ENCODE peak calls at places on chromosomes 3 and 15, in four cellular contexts. A is neural progenitor cell, R is fibroblast of lung, T is endothelial cell of umbilical vein. X is an unnamed sample. For H3K4me1 and H3K27me3, the result is how much of the 10 kb centered on the place peaks cover.

GRCh38 chr3:31562525-31562924 is 29.8 kb downstream of the STT3B start:
- DNase-seq in A (peak), R (no peak), T (no peak), X (peak)

GRCh38 chr3:161939919-161940693 is 443.5 kb downstream of the OTOL1 start:
- DNase-seq in A (peak), R (no peak), T (no peak), X (no peak)

GRCh38 chr3:9080165-9080564 is 116.9 kb upstream of the RAD18 start:
- DNase-seq in A (no peak), R (no peak), T (no peak), X (no peak)

GRCh38 chr3:151827816-151828215 is 13.9 kb downstream of the AADAC start:
- DNase-seq in A (no peak), R (no peak), T (no peak), X (no peak)

GRCh38 chr15:42593143-42593542 is 17.7 kb downstream of the STARD9 start:
- DNase-seq in A (no peak), R (no peak), T (no peak), X (no peak)

GRCh38 chr3:167653750-167654149 is at the start of gene WDR49:
- DNase-seq in A (peak), R (peak), T (peak), X (no peak)

GRCh38 chr3:57151021-57151449 is 14.1 kb downstream of the IL17RD start:
- DNase-seq in A (no peak), R (peak), T (peak), X (no peak)

GRCh38 chr3:24401811-24402185 is 92.9 kb downstream of the THRB start:
- DNase-seq in A (no peak), R (no peak), T (no peak), X (no peak)

GRCh38 chr3:43059456-43059855 is 46.4 kb downstream of the POMGNT2 start:
- DNase-seq in A (no peak), R (no peak), T (no peak), X (no peak)

GRCh38 chr3:110589381-110589780 is 482.2 kb upstream of the NECTIN3 start:
- DNase-seq in A (no peak), R (peak), T (no peak), X (no peak)
- H3K27ac ChIP-seq in A (no peak), R (no peak), T (no peak), X (no peak)

DNA sequence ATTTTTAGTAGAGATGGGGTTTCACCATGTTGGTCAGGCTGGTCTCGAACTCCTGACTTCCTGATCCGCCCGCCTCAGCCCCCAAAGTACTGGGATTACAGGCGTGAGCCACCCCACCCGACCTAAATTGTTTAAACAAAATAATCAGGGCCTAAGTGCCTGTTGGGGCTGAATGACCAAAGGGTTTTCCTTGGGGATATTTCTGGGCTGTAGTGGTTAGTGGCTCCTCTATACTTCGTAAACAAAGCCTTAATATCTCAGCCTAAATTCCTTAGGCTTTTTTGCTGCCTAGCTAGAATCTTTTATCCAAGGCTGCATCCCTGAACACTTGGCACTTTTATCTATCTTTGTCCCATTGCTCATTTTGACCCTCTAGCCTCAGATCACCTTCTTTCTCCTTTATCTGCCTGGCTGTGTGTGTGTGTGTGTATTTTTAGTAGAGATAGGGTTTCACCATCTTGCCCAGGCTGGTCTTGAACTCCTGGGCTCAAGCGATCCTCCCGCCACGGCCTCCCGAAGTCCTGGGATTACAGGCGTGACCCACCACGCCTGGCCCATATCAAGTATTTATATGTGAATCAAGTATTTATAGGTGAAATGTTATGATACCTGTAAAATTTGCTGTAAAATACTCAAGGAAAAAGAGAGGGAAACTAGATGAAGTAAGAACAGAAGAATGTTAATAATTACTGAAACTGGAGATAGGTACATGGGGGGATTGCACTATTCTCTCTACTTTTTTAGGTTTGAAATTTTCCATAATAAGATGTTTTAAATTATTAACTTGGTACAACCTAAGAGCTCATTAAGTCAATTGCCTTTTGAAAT is 1.8 kb downstream of the NUSAP1 start:
- DNase-seq in A (peak), R (no peak), T (no peak), X (no peak)
- H3K4me1 ChIP-seq in A (under half), R (under half), T (under half), X (under half)

GRCh38 chr15:92023971-92024370 is 170.5 kb downstream of the SLCO3A1 start:
- DNase-seq in A (no peak), R (no peak), T (no peak), X (no peak)
- H3K27me3 ChIP-seq in A (under half), R (under half), T (under half), X (under half)

DNA sequence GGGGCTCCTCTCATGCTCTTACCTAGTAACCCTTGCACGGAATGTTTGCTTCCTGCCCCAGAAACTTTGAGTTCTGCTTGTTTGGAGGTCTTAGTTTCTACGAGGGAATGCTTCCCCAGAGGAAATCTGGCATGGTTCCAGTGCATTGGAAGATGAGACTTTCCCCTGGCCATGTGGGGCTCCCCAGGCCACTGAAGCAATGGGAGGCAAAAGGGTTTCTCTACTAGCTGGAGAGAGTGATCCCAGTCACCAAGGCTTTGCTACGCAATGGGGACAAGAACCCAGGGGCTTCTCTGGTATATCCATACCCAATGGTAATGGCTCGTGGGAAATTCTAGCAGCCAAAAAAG is 44.2 kb upstream of the RPL32 start:
- DNase-seq in A (no peak), R (no peak), T (no peak), X (no peak)
- H3K27ac ChIP-seq in A (no peak), R (no peak), T (no peak), X (no peak)

GRCh38 chr3:172271386-172271976 is 176.8 kb downstream of the GHSR start:
- DNase-seq in A (no peak), R (no peak), T (no peak), X (no peak)
- H3K4me1 ChIP-seq in A (under half), R (under half), T (under half), X (under half)

X was measured in cardiac muscle cell.